ENCODE peak calls at places on chromosome 17, in ten cellular contexts. V is ovary; H is fibroblast of gingiva; E is activated effector memory CD4-positive, alpha-beta T cell treated with Interleukin-2 at 50 U/mL for 16 hours; W is AG08395; X is caudate nucleus; Q is amygdala; I is COR-L47; Z is activated naive CD8-positive, alpha-beta T cell treated with anti-CD3 and anti-CD28 coated beads, Interleukin-2, amount 50 U/mL, for 24 hours; A is breast epithelium. M is an unnamed sample.
A peak's percentile ranks its signal among the peaks of the same experiment; 100 is the strongest.

GRCh38 chr17:76074390-76075363 is at the start of gene GALR2:
- DNase-seq in E (no peak), A (no peak), H (no peak), V (no peak), I (no peak), X (no peak), Q (no peak), Z (no peak), W (no peak), M (no peak)

GRCh38 chr17:27915715-27916114 is 22.6 kb upstream of the LYRM9 start:
- DNase-seq in X (no peak), V (no peak), Q (no peak), W (no peak), Z (no peak), E (no peak), A (no peak), I (peak; percentile 75), H (no peak), M (no peak)

GRCh38 chr17:28421775-28422305 is 15.8 kb upstream of the SLC46A1 start:
- DNase-seq in A (no peak), Q (no peak), I (no peak), E (no peak), Z (no peak), W (no peak), X (no peak), H (no peak), V (no peak), M (no peak)

GRCh38 chr17:44322236-44322895 is 2.3 kb downstream of the SLC25A39 start:
- DNase-seq in Z (no peak), I (no peak), E (no peak), H (no peak), Q (no peak), A (no peak), W (no peak), X (no peak), V (no peak), M (no peak)

GRCh38 chr17:82020874-82021727 is 1.6 kb downstream of the CENPX start:
- DNase-seq in W (peak; percentile 81), Z (peak; percentile 61), A (peak; percentile 71), I (peak; percentile 67), Q (peak; percentile 16), X (peak; percentile 19), E (peak; percentile 35), H (peak; percentile 72), V (peak; percentile 58), M (no peak)

GRCh38 chr17:77926967-77927366 is 31.5 kb upstream of the TNRC6C start:
- DNase-seq in V (no peak), E (no peak), Q (no peak), W (no peak), X (no peak), Z (no peak), H (no peak), I (no peak), A (no peak), M (no peak)

GRCh38 chr17:19724501-19725420 is 8.4 kb upstream of the SLC47A2 start:
- DNase-seq in A (peak; percentile 91), X (no peak), V (no peak), Z (peak; percentile 55), H (peak; percentile 52), E (peak; percentile 43), W (no peak), I (no peak), Q (no peak), M (no peak)

GRCh38 chr17:48541574-48542113 is 3.3 kb downstream of the HOXB2 start:
- DNase-seq in Z (peak; percentile 42), X (no peak), V (peak; percentile 26), A (no peak), I (peak; percentile 55), E (peak; percentile 37), H (no peak), Q (no peak), W (peak; percentile 76), M (no peak)

GRCh38 chr17:48960834-48961515 is 7.4 kb downstream of the GIP start:
- DNase-seq in E (no peak), Z (no peak), H (no peak), W (no peak), X (no peak), A (no peak), Q (no peak), I (no peak), V (no peak), M (no peak)

GRCh38 chr17:79201536-79202227 is 127.1 kb downstream of the ENGASE start:
- DNase-seq in X (peak; percentile 22), V (no peak), E (no peak), W (peak; percentile 91), H (no peak), A (no peak), I (no peak), Z (no peak), Q (no peak), M (no peak)

GRCh38 chr17:71438631-71439146 is 682.1 kb upstream of the SOX9 start:
- DNase-seq in E (no peak), Q (no peak), I (peak; percentile 4), Z (no peak), X (no peak), W (peak; percentile 85), H (peak; percentile 92), A (no peak), V (no peak), M (no peak)

GRCh38 chr17:1347681-1348318 is 52.2 kb downstream of the YWHAE start:
- DNase-seq in A (peak; percentile 50), X (no peak), Z (peak; percentile 35), E (peak; percentile 18), Q (no peak), V (no peak), I (no peak), W (peak; percentile 65), H (peak; percentile 60), M (no peak)

GRCh38 chr17:69314246-69315030 is 12.5 kb downstream of the ABCA5 start:
- DNase-seq in Q (no peak), E (no peak), V (no peak), X (no peak), H (no peak), Z (no peak), I (peak; percentile 4), A (no peak), W (no peak), M (no peak)

GRCh38 chr17:54903375-54903774 is 2.7 kb downstream of the TOM1L1 start:
- DNase-seq in E (no peak), I (no peak), H (peak; percentile 43), W (no peak), V (peak; percentile 17), Z (no peak), X (no peak), A (peak; percentile 48), Q (no peak), M (no peak)

GRCh38 chr17:16415031-16415924 is at the start of gene TRPV2:
- DNase-seq in Z (peak; percentile 67), Q (no peak), E (peak; percentile 39), W (no peak), X (no peak), I (no peak), A (no peak), H (no peak), V (no peak), M (peak; percentile 30)

GRCh38 chr17:80892019-80892855 is 99.4 kb upstream of the CHMP6 start:
- DNase-seq in I (peak; percentile 88), Q (peak; percentile 11), H (peak; percentile 84), X (no peak), E (peak; percentile 86), Z (peak; percentile 90), A (peak; percentile 54), W (peak; percentile 97), V (peak; percentile 35), M (peak; percentile 60)

GRCh38 chr17:37607637-37608368 is 1.4 kb downstream of the SYNRG start:
- DNase-seq in I (no peak), E (peak; percentile 8), Z (peak; percentile 22), Q (no peak), X (no peak), W (no peak), A (no peak), H (no peak), V (no peak), M (no peak)

GRCh38 chr17:17595755-17596154 is 4.2 kb upstream of the PEMT start:
- DNase-seq in E (no peak), Z (no peak), A (no peak), W (no peak), V (no peak), Q (no peak), I (no peak), X (no peak), H (no peak), M (no peak)

GRCh38 chr17:57909548-57909947 is 45.7 kb downstream of the CUEDC1 start:
- DNase-seq in V (no peak), A (no peak), Q (no peak), X (no peak), W (no peak), I (no peak), H (no peak), Z (no peak), E (no peak), M (no peak)

GRCh38 chr17:55540414-55541091 is 29.3 kb upstream of the SMIM36 start:
- DNase-seq in A (no peak), Q (no peak), W (peak; percentile 19), V (no peak), H (no peak), Z (no peak), X (no peak), I (no peak), E (no peak), M (no peak)

GRCh38 chr17:37737081-37737480 is 7.8 kb downstream of the HNF1B start:
- DNase-seq in A (no peak), H (no peak), Q (no peak), V (no peak), W (no peak), X (no peak), I (no peak), E (no peak), Z (no peak), M (no peak)

GRCh38 chr17:14580494-14580893 is 279.6 kb downstream of the HS3ST3B1 start:
- DNase-seq in I (no peak), A (no peak), Q (no peak), V (no peak), X (no peak), Z (no peak), E (no peak), H (no peak), W (no peak), M (no peak)

GRCh38 chr17:35973333-35974260 is 7.7 kb downstream of the CCL16 start:
- DNase-seq in E (no peak), V (no peak), A (no peak), H (peak; percentile 15), Q (no peak), X (no peak), I (no peak), W (no peak), Z (no peak), M (no peak)

GRCh38 chr17:1137465-1137894 is 42.3 kb downstream of the ABR start:
- DNase-seq in Q (no peak), A (no peak), V (no peak), Z (no peak), H (no peak), X (no peak), E (no peak), W (no peak), I (no peak), M (no peak)

GRCh38 chr17:55360971-55361370 is 60.7 kb downstream of the MMD start:
- DNase-seq in V (no peak), I (no peak), X (no peak), E (no peak), W (no peak), A (no peak), H (no peak), Z (no peak), Q (no peak), M (no peak)

GRCh38 chr17:66123163-66123562 is 68.8 kb downstream of the CEP112 start:
- DNase-seq in H (peak; percentile 12), X (no peak), E (no peak), A (no peak), I (no peak), Z (no peak), W (peak; percentile 26), V (no peak), Q (no peak), M (no peak)

GRCh38 chr17:41464173-41464572 is 3.0 kb downstream of the KRT32 start:
- DNase-seq in H (no peak), W (no peak), X (no peak), Z (no peak), E (no peak), V (no peak), A (no peak), I (no peak), Q (no peak), M (no peak)

GRCh38 chr17:80285237-80285920 is 24.7 kb downstream of the RNF213 start:
- DNase-seq in E (no peak), Q (no peak), V (no peak), H (no peak), X (no peak), W (no peak), Z (no peak), A (no peak), I (no peak), M (no peak)

M was measured in central memory CD8-positive, alpha-beta T cell.